ENCODE peak calls at places on chromosomes 7 and 10, in five cellular contexts. E is colonic mucosa, I is prostate gland, U is endothelial cell, C is fibroblast of pulmonary artery. O is an unnamed sample.

GRCh38 chr10:122149138-122149606 is 121.9 kb upstream of the BTBD16 start:
- DNase-seq in E (no peak), I (no peak), U (peak), C (peak), O (no peak)

GRCh38 chr7:121994625-121995410 is 121.9 kb downstream of the PTPRZ1 start:
- DNase-seq in E (peak), I (peak), U (peak), C (peak), O (peak)

GRCh38 chr7:78967046-78967445 is 486.4 kb downstream of the MAGI2 start:
- DNase-seq in E (no peak), I (no peak), U (no peak), C (no peak), O (no peak)

GRCh38 chr10:28249512-28249911 is 53.4 kb downstream of the MPP7 start:
- DNase-seq in E (no peak), I (no peak), U (no peak), C (no peak), O (no peak)

GRCh38 chr10:26739087-26739631 is 41.7 kb downstream of the PDSS1 start:
- DNase-seq in E (no peak), I (no peak), U (no peak), C (no peak), O (no peak)

GRCh38 chr7:100158229-100159098 is at the start of gene TRAPPC14:
- DNase-seq in E (peak), I (peak), U (peak), C (peak), O (peak)

GRCh38 chr10:73853196-73853595 is 21.2 kb downstream of the CAMK2G start:
- DNase-seq in E (no peak), I (no peak), U (no peak), C (no peak), O (no peak)

GRCh38 chr7:102810916-102811315 is 62.1 kb downstream of the FAM185A start:
- DNase-seq in E (no peak), I (no peak), U (no peak), C (no peak), O (no peak)

GRCh38 chr7:46126901-46127300 is 205.8 kb upstream of the IGFBP3 start:
- DNase-seq in E (no peak), I (no peak), U (no peak), C (no peak), O (no peak)

GRCh38 chr10:70967591-70968588 is 79.5 kb upstream of the PCBD1 start:
- DNase-seq in E (no peak), I (no peak), U (no peak), C (no peak), O (no peak)

GRCh38 chr10:15824498-15824897 is 35.8 kb downstream of the MINDY3 start:
- DNase-seq in E (no peak), I (no peak), U (no peak), C (peak), O (no peak)

GRCh38 chr7:158407581-158408331 is 179.9 kb downstream of the PTPRN2 start:
- DNase-seq in E (no peak), I (no peak), U (no peak), C (peak), O (no peak)

GRCh38 chr7:680411-681127 is 45.9 kb upstream of the DNAAF5 start:
- DNase-seq in E (no peak), I (no peak), U (no peak), C (no peak), O (no peak)

GRCh38 chr10:1094112-1095057 is 38.2 kb downstream of the WDR37 start:
- DNase-seq in E (no peak), I (no peak), U (no peak), C (no peak), O (no peak)

GRCh38 chr7:7944619-7945282 is 23.8 kb upstream of the GLCCI1 start:
- DNase-seq in E (no peak), I (no peak), U (no peak), C (no peak), O (no peak)

GRCh38 chr7:104035351-104035750 is 45.9 kb upstream of the RELN start:
- DNase-seq in E (no peak), I (no peak), U (no peak), C (no peak), O (no peak)

GRCh38 chr10:113891476-113891875 is 37.0 kb downstream of the NHLRC2 start:
- DNase-seq in E (no peak), I (no peak), U (no peak), C (no peak), O (no peak)

GRCh38 chr7:113143486-113144257 is 25.3 kb upstream of the SMIM30 start:
- DNase-seq in E (no peak), I (no peak), U (no peak), C (no peak), O (no peak)

GRCh38 chr7:50164552-50165220 is 71.6 kb upstream of the ZPBP start:
- DNase-seq in E (no peak), I (no peak), U (no peak), C (no peak), O (no peak)

GRCh38 chr10:36675458-36675880 is 449.9 kb upstream of the ANKRD30A start:
- DNase-seq in E (no peak), I (no peak), U (no peak), C (peak), O (no peak)

GRCh38 chr7:140017034-140017433 is 45.7 kb downstream of the PARP12 start:
- DNase-seq in E (no peak), I (no peak), U (no peak), C (no peak), O (no peak)

GRCh38 chr7:38374507-38374906 is 101.1 kb upstream of the TARP start:
- DNase-seq in E (no peak), I (no peak), U (peak), C (peak), O (no peak)

GRCh38 chr10:32190890-32191491 is 134.8 kb upstream of the KIF5B start:
- DNase-seq in E (no peak), I (no peak), U (no peak), C (peak), O (no peak)

GRCh38 chr10:94103902-94104301 is 110.2 kb downstream of the PLCE1 start:
- DNase-seq in E (no peak), I (no peak), U (no peak), C (peak), O (no peak)

GRCh38 chr7:8130663-8131062 is 131.3 kb downstream of the ICA1 start:
- DNase-seq in E (no peak), I (no peak), U (no peak), C (no peak), O (no peak)

GRCh38 chr7:92034116-92034515 is 93.5 kb downstream of the AKAP9 start:
- DNase-seq in E (no peak), I (no peak), U (no peak), C (peak), O (no peak)

GRCh38 chr7:136654406-136654805 is 214.0 kb upstream of the CHRM2 start:
- DNase-seq in E (no peak), I (no peak), U (no peak), C (peak), O (no peak)

GRCh38 chr10:123897146-123897545 is 5.5 kb upstream of the CPXM2 start:
- DNase-seq in E (no peak), I (no peak), U (no peak), C (no peak), O (no peak)

DNA sequence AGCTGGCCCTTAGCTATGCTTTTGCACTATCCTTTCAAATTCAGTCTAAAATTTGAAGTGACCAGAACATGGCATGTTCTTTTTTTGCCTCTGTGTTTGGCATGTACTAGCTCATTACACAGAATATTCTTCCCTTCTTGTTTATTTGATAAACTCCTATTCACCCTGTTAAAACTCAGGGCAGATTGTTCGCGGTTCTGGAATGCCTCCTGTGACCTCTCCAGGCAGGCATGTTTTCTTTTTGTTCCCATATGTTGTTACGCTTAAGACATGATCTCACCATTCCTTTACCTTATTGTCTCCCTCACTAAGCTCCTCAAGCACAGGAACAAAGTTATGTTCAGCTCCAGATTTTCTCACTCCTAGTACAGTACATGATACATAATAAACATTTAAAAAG is 181.7 kb downstream of the CCSER2 start:
- DNase-seq in E (no peak), I (no peak), U (no peak), C (peak), O (no peak)
- TF ChIP-seq CTCF in E (no peak), I (no peak), U (no peak), C (no peak), O (no peak)

GRCh38 chr10:17375936-17376584 is 78.3 kb downstream of the ST8SIA6 start:
- DNase-seq in E (no peak), I (no peak), U (peak), C (peak), O (no peak)
- TF ChIP-seq CTCF in E (no peak), I (no peak), U (peak), C (peak), O (peak)

DNA sequence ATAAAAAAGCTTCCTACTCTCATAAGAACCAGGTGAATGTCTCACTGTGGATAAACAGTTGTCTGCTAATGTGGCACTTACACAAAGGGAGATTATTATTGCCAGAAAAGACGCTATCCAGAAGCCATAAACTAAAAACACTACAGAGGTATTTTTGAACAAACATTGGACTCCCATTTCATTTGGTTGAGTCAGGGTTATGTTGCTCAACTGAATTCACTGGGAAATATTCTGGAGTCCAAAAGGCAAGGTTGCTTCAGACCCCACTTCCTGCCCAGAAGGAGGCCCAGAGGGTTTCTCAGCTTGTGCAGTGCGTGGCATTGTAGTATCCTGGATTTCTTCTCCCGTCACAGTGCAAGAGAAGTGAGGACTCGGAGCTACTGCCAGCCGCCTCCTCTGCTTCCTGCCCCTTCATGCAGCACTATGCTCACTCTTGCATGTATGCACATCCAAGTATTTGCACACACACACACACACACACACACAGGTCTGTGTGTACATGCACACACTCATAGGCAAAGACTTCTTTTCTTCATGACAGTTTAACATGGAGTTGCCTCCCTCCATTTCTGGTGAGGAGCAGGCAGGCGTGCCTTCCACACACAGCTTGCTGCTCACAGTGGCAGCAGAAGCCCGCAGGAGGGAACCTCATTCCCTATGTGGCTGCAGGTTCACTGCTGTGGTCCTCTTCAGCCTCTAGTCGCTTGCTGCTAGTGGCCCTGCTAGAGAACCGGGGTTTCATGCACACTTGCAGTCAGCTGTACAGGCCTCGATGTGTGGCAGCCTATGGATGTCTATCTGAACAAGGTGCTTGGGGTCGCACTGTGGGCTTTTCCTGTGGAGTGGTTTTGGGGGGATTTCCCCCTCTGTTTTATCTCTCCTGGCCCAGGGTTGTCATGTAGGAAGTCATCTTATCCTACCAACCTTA is 10.2 kb downstream of the DENND10 start:
- DNase-seq in E (no peak), I (no peak), U (no peak), C (peak), O (no peak)
- TF ChIP-seq CTCF in E (no peak), I (no peak), U (no peak), C (no peak), O (no peak)

GRCh38 chr10:89565180-89565579 is 29.8 kb upstream of the SLC16A12 start:
- DNase-seq in E (no peak), I (no peak), U (no peak), C (no peak), O (no peak)

GRCh38 chr10:89566095-89566950 is 30.9 kb upstream of the SLC16A12 start:
- DNase-seq in E (no peak), I (no peak), U (no peak), C (no peak), O (no peak)

GRCh38 chr10:89567566-89568245 is 32.3 kb upstream of the SLC16A12 start:
- DNase-seq in E (no peak), I (no peak), U (no peak), C (no peak), O (no peak)

GRCh38 chr10:89563861-89564478 is 28.6 kb upstream of the SLC16A12 start:
- DNase-seq in E (peak), I (peak), U (peak), C (peak), O (no peak)
- TF ChIP-seq CTCF in E (peak), I (peak), U (peak), C (peak), O (peak)

GRCh38 chr7:119482209-119482608 is 790.8 kb upstream of the KCND2 start:
- DNase-seq in E (no peak), I (no peak), U (peak), C (peak), O (no peak)
- TF ChIP-seq CTCF in E (no peak), I (no peak), U (peak), C (peak), O (peak)

DNA sequence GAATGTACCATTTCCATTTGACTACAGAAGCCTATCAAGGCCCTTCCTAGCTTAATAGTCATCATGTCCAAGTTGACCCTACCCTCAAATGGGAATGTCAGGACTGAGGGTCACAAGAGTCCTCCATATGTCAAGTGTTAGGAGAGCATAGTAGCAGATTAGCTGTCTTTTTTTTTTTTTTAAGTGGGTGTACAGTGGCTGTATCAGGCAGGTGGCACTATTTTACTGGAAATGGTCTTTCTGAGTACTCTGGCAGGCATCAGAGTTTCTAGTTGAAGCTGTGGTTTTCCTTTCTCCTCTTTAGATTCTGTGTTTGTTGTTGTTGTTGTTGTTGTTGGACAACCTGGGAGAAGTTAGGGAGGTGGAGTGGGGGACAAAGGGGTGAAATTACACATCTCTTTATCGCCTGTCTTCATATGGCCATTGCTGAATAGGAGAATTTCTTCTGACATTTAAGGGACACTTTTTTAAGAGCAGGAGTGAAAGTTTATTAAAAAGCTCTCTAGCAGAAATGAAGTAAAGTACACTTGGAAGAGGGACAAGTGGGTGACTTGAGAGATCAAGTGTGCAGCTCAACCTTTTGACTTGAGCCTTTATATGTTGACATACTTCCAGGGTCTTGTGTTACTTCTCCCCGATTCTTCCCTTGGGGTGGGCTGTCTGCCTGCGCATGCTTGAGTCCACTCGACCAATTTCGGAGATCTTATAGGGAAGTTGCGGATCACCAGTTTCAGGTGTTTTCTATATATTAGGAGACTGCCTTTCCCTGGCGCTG is 104.1 kb upstream of the FOXP2 start:
- DNase-seq in E (no peak), I (no peak), U (no peak), C (peak), O (no peak)
- TF ChIP-seq CTCF in E (no peak), I (no peak), U (no peak), C (no peak), O (no peak)

DNA sequence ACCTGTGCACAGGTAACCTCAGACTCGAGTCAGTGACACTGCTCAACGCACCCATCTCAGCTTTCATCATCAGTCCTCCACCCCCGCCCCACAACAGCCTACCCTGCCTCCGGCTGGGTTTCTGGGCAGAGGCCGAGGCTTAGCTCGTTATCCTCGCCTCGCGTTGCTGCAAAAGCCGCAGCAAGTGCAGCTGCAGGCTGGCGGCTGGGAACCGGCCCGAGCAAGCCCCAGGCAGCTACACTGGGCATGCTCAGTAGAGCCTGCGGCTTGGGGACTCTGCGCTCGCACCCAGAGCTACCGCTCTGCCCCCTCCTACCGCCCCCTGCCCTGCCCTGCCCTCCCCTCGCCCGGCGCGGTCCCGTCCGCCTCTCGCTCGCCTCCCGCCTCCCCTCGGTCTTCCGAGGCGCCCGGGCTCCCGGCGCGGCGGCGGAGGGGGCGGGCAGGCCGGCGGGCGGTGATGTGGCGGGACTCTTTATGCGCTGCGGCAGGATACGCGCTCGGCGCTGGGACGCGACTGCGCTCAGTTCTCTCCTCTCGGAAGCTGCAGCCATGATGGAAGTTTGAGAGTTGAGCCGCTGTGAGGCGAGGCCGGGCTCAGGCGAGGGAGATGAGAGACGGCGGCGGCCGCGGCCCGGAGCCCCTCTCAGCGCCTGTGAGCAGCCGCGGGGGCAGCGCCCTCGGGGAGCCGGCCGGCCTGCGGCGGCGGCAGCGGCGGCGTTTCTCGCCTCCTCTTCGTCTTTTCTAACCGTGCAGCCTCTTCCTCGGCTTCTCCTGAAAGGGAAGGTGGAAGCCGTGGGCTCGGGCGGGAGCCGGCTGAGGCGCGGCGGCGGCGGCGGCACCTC is at the start of the genes KLLN and PTEN:
- DNase-seq in E (peak), I (peak), U (peak), C (peak), O (peak)
- TF ChIP-seq CTCF in E (no peak), I (no peak), U (no peak), C (no peak), O (no peak)

GRCh38 chr7:143334244-143334643 is 18.3 kb downstream of the CLCN1 start:
- DNase-seq in E (no peak), I (no peak), U (no peak), C (no peak), O (no peak)

GRCh38 chr7:143331179-143331825 is 15.4 kb downstream of the CLCN1 start:
- DNase-seq in E (no peak), I (no peak), U (no peak), C (peak), O (no peak)

GRCh38 chr7:143325215-143325614 is 9.3 kb downstream of the CLCN1 start:
- DNase-seq in E (no peak), I (no peak), U (no peak), C (no peak), O (no peak)

GRCh38 chr7:143327903-143328302 is 12.0 kb downstream of the CLCN1 start:
- DNase-seq in E (no peak), I (no peak), U (no peak), C (no peak), O (no peak)

DNA sequence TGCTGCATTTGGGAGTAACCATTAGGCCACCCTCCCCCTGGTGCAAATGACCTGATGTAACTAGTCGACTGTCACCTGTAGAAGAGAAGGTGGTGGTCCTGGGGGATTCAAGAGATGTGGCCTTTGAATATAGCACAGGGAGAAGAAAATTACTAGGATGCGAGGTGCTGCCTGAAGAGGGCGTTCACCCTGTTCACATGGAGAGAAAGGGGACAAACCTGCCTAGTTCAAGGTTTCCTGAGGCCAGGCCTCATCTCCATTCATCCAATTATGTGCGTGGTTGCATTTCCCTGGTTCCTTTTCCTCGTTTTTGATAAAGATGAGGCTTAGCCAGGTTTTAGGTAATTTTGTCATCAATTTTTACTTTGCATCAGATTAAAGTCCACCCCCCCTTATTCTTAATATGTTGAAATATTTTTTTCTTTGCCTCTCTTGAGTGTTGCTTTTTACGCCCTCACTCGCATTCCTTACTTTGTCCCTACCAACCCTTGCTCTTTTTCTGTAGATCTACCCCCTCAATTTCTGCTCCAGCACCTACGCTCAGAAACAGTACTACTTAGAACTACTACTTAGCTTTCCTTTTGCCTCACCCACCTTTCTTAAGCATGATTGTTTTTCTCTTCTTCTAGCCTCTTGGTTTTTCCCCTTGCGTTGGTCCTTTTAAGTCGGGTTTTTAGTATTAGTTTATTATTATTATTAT is 13.7 kb downstream of the CLCN1 start:
- DNase-seq in E (no peak), I (no peak), U (no peak), C (no peak), O (no peak)
- TF ChIP-seq CTCF in E (no peak), I (no peak), U (no peak), C (no peak), O (no peak)

GRCh38 chr7:108525985-108526767 is at the start of gene PNPLA8:
- DNase-seq in E (peak), I (peak), U (peak), C (peak), O (peak)
- TF ChIP-seq CTCF in E (no peak), I (no peak), U (no peak), C (no peak), O (peak)

O was measured in progenitor cell of endocrine pancreas.